ENCODE peak calls at places on chromosomes 4 and X, in eight cellular contexts. One of them, this sample, is unnamed.

GRCh38 chrX:48493890-48494364 is 14.9 kb upstream of the PORCN start:
- DNase-seq in brain microvascular endothelial cell: peak
- DNase-seq in activated B cell treated with CpG ODN at 0.5 μM for 24 hours: no peak
- DNase-seq in AG04449: no peak
- DNase-seq in LNCaP clone FGC: no peak
- DNase-seq in RWPE1: no peak
- DNase-seq in cardiac fibroblast: peak
- DNase-seq in BE2C: peak
- DNase-seq in this sample: peak

GRCh38 chrX:136214551-136214950 is 36.6 kb downstream of the MAP7D3 start:
- DNase-seq in LNCaP clone FGC: no peak
- DNase-seq in AG04449: no peak
- DNase-seq in cardiac fibroblast: peak
- DNase-seq in RWPE1: peak
- DNase-seq in BE2C: no peak
- DNase-seq in activated B cell treated with CpG ODN at 0.5 μM for 24 hours: no peak
- DNase-seq in brain microvascular endothelial cell: peak
- DNase-seq in this sample: no peak

GRCh38 chrX:8052909-8053308 is 118.2 kb downstream of the VCX2 start:
- DNase-seq in brain microvascular endothelial cell: no peak
- DNase-seq in BE2C: no peak
- DNase-seq in AG04449: no peak
- DNase-seq in RWPE1: no peak
- DNase-seq in activated B cell treated with CpG ODN at 0.5 μM for 24 hours: no peak
- DNase-seq in cardiac fibroblast: no peak
- DNase-seq in LNCaP clone FGC: no peak
- DNase-seq in this sample: no peak

GRCh38 chrX:35561985-35562384 is 236.2 kb upstream of the MAGEB16 start:
- DNase-seq in activated B cell treated with CpG ODN at 0.5 μM for 24 hours: no peak
- DNase-seq in RWPE1: no peak
- DNase-seq in cardiac fibroblast: no peak
- DNase-seq in LNCaP clone FGC: no peak
- DNase-seq in brain microvascular endothelial cell: no peak
- DNase-seq in AG04449: no peak
- DNase-seq in BE2C: no peak
- DNase-seq in this sample: no peak

GRCh38 chrX:155046129-155046810 is 19.6 kb downstream of the FUNDC2 start:
- DNase-seq in RWPE1: no peak
- DNase-seq in BE2C: no peak
- DNase-seq in cardiac fibroblast: no peak
- DNase-seq in activated B cell treated with CpG ODN at 0.5 μM for 24 hours: no peak
- DNase-seq in brain microvascular endothelial cell: no peak
- DNase-seq in AG04449: no peak
- DNase-seq in LNCaP clone FGC: no peak
- DNase-seq in this sample: no peak

GRCh38 chr4:127533028-127533700 is 99.6 kb upstream of the INTU start:
- DNase-seq in BE2C: peak
- DNase-seq in AG04449: no peak
- DNase-seq in brain microvascular endothelial cell: no peak
- DNase-seq in LNCaP clone FGC: peak
- DNase-seq in activated B cell treated with CpG ODN at 0.5 μM for 24 hours: no peak
- DNase-seq in cardiac fibroblast: no peak
- DNase-seq in RWPE1: no peak
- DNase-seq in this sample: no peak

GRCh38 chr4:124940387-124940786 is 227.9 kb upstream of the ANKRD50 start:
- DNase-seq in BE2C: no peak
- DNase-seq in cardiac fibroblast: peak
- DNase-seq in brain microvascular endothelial cell: peak
- DNase-seq in activated B cell treated with CpG ODN at 0.5 μM for 24 hours: no peak
- DNase-seq in AG04449: peak
- DNase-seq in RWPE1: peak
- DNase-seq in LNCaP clone FGC: no peak
- DNase-seq in this sample: no peak

GRCh38 chrX:77768787-77769186 is 17.2 kb downstream of the ATRX start:
- DNase-seq in brain microvascular endothelial cell: no peak
- DNase-seq in cardiac fibroblast: no peak
- DNase-seq in LNCaP clone FGC: no peak
- DNase-seq in RWPE1: no peak
- DNase-seq in AG04449: no peak
- DNase-seq in BE2C: no peak
- DNase-seq in activated B cell treated with CpG ODN at 0.5 μM for 24 hours: no peak
- DNase-seq in this sample: no peak

GRCh38 chr4:17781072-17781830 is at the start of gene FAM184B:
- DNase-seq in cardiac fibroblast: peak
- DNase-seq in activated B cell treated with CpG ODN at 0.5 μM for 24 hours: no peak
- DNase-seq in RWPE1: no peak
- DNase-seq in brain microvascular endothelial cell: no peak
- DNase-seq in LNCaP clone FGC: no peak
- DNase-seq in BE2C: peak
- DNase-seq in AG04449: no peak
- DNase-seq in this sample: peak

GRCh38 chr4:57109847-57110634 is at the start of gene IGFBP7:
- DNase-seq in activated B cell treated with CpG ODN at 0.5 μM for 24 hours: no peak
- DNase-seq in LNCaP clone FGC: no peak
- DNase-seq in AG04449: no peak
- DNase-seq in brain microvascular endothelial cell: no peak
- DNase-seq in RWPE1: peak
- DNase-seq in BE2C: peak
- DNase-seq in cardiac fibroblast: peak
- DNase-seq in this sample: peak

GRCh38 chr4:23717528-23718248 is 172.2 kb downstream of the PPARGC1A start:
- DNase-seq in RWPE1: peak
- DNase-seq in brain microvascular endothelial cell: peak
- DNase-seq in AG04449: no peak
- DNase-seq in LNCaP clone FGC: peak
- DNase-seq in BE2C: peak
- DNase-seq in cardiac fibroblast: peak
- DNase-seq in activated B cell treated with CpG ODN at 0.5 μM for 24 hours: no peak
- DNase-seq in this sample: no peak

GRCh38 chr4:74440356-74440755 is 4.6 kb upstream of the AREG start:
- DNase-seq in AG04449: no peak
- DNase-seq in RWPE1: peak
- DNase-seq in cardiac fibroblast: no peak
- DNase-seq in LNCaP clone FGC: no peak
- DNase-seq in activated B cell treated with CpG ODN at 0.5 μM for 24 hours: no peak
- DNase-seq in brain microvascular endothelial cell: no peak
- DNase-seq in BE2C: peak
- DNase-seq in this sample: no peak

GRCh38 chr4:74438661-74439060 is 6.3 kb upstream of the AREG start:
- DNase-seq in activated B cell treated with CpG ODN at 0.5 μM for 24 hours: no peak
- DNase-seq in RWPE1: no peak
- DNase-seq in brain microvascular endothelial cell: no peak
- DNase-seq in BE2C: no peak
- DNase-seq in AG04449: no peak
- DNase-seq in LNCaP clone FGC: no peak
- DNase-seq in cardiac fibroblast: no peak
- DNase-seq in this sample: no peak

GRCh38 chr4:74444891-74445642 is at the start of gene AREG:
- DNase-seq in activated B cell treated with CpG ODN at 0.5 μM for 24 hours: peak
- DNase-seq in AG04449: no peak
- DNase-seq in RWPE1: peak
- DNase-seq in cardiac fibroblast: peak
- DNase-seq in brain microvascular endothelial cell: peak
- DNase-seq in LNCaP clone FGC: peak
- DNase-seq in BE2C: peak
- DNase-seq in this sample: peak

GRCh38 chr4:74439952-74440351 is 5.0 kb upstream of the AREG start:
- DNase-seq in brain microvascular endothelial cell: no peak
- DNase-seq in BE2C: no peak
- DNase-seq in RWPE1: no peak
- DNase-seq in AG04449: no peak
- DNase-seq in LNCaP clone FGC: no peak
- DNase-seq in activated B cell treated with CpG ODN at 0.5 μM for 24 hours: no peak
- DNase-seq in cardiac fibroblast: no peak
- DNase-seq in this sample: no peak

DNA sequence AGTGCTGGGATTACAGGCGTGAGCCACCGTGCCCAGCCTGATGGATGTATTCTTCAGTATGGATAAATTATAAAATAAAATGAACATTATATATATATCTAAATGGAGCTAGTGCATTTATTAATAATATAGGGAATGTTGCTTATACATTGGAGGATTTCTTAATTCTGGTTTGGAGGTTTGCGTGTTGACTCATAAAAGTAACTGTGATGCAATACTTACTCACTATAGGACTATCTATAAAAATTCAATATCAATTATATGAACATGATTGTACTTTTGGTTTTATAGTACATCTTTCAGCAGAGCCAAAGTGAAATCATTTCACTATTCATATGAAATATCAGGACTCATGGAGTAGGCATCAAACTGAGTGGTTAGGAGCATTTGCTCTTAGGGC is 3.2 kb upstream of the AREG start:
- DNase-seq in LNCaP clone FGC: no peak
- DNase-seq in RWPE1: peak
- DNase-seq in BE2C: no peak
- DNase-seq in AG04449: no peak
- DNase-seq in activated B cell treated with CpG ODN at 0.5 μM for 24 hours: no peak
- DNase-seq in cardiac fibroblast: peak
- DNase-seq in brain microvascular endothelial cell: no peak
- DNase-seq in this sample: no peak
- TF ChIP-seq CTCF in LNCaP clone FGC: no peak
- TF ChIP-seq CTCF in RWPE1: no peak
- TF ChIP-seq CTCF in BE2C: no peak
- TF ChIP-seq CTCF in AG04449: no peak
- TF ChIP-seq CTCF in activated B cell treated with CpG ODN at 0.5 μM for 24 hours: no peak
- TF ChIP-seq CTCF in cardiac fibroblast: no peak
- TF ChIP-seq CTCF in brain microvascular endothelial cell: no peak
- TF ChIP-seq CTCF in this sample: no peak

DNA sequence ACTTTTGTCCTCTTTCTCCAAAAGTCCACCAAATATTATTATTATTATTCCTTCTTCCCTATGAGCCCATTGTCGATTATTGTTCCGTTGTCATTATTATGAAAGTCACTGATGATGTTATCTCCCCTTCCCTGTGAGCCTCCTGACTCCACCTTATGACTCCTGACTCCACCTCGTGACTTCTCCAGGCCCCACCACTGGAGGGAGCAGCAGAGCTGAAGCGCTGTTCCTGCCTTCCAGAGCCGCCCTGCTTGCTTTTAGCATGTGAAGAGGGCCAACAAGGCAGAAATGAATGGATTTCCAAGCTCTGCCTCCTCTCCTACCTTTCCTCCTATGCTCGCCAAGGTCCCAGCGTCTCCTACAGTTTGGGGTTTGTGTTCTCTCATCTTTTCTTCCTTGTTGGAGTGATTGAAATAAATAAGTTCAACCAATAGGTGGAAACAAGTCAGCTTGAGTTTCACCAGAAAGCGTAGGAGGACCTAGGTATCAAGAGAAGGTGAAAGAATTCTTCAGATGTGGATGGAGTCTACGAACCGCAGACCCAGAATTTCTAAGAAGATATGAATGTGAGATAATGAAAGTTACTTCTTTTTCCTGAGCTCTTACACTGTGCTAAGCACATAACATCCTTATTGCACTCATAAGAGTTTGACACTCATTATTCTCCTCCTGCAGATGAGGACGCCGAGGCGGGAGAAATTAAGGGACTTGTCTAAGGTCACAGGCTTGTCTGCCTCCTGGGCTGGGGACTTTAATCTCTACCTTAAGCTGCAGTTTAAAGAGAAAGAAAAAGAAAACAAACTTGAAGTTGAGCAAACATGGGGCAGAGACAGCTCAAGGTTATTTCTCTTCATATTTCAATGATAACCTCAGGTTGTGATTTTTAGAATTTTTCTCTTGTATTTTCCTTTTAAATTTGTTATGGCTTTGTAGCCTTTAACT is 26.1 kb downstream of the IGSF1 start:
- DNase-seq in LNCaP clone FGC: peak
- DNase-seq in BE2C: peak
- DNase-seq in AG04449: no peak
- DNase-seq in activated B cell treated with CpG ODN at 0.5 μM for 24 hours: no peak
- DNase-seq in brain microvascular endothelial cell: no peak
- DNase-seq in cardiac fibroblast: no peak
- DNase-seq in RWPE1: no peak
- DNase-seq in this sample: no peak
- TF ChIP-seq CTCF in LNCaP clone FGC: peak
- TF ChIP-seq CTCF in BE2C: peak
- TF ChIP-seq CTCF in AG04449: no peak
- TF ChIP-seq CTCF in activated B cell treated with CpG ODN at 0.5 μM for 24 hours: no peak
- TF ChIP-seq CTCF in brain microvascular endothelial cell: no peak
- TF ChIP-seq CTCF in cardiac fibroblast: no peak
- TF ChIP-seq CTCF in RWPE1: no peak
- TF ChIP-seq CTCF in this sample: peak

DNA sequence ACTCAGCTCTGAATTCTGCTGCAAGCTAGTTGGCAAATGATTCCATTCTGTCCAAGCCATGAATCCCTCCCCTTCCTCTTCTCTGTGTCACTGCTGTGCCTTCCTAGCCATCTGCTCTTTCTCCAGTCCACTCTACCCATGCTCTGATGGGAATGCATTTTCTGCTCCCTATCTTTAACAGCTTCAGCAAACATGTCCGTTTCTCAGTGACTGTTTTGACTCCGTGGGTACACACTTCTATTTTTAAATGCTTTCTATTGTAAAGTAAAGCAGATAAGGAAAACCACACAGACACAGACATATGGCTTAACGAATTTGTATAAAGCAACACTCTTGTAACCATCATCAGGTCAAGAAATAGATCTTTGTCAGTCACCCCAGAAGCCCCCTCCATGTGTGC is 72.4 kb upstream of the KLHL13 start:
- DNase-seq in activated B cell treated with CpG ODN at 0.5 μM for 24 hours: no peak
- DNase-seq in AG04449: no peak
- DNase-seq in brain microvascular endothelial cell: no peak
- DNase-seq in cardiac fibroblast: no peak
- DNase-seq in LNCaP clone FGC: no peak
- DNase-seq in RWPE1: no peak
- DNase-seq in BE2C: peak
- DNase-seq in this sample: no peak
- TF ChIP-seq CTCF in activated B cell treated with CpG ODN at 0.5 μM for 24 hours: no peak
- TF ChIP-seq CTCF in AG04449: no peak
- TF ChIP-seq CTCF in brain microvascular endothelial cell: no peak
- TF ChIP-seq CTCF in cardiac fibroblast: no peak
- TF ChIP-seq CTCF in LNCaP clone FGC: no peak
- TF ChIP-seq CTCF in RWPE1: no peak
- TF ChIP-seq CTCF in BE2C: no peak
- TF ChIP-seq CTCF in this sample: no peak

GRCh38 chr4:148055844-148056243 is 324.0 kb downstream of the ARHGAP10 start:
- DNase-seq in RWPE1: no peak
- DNase-seq in AG04449: no peak
- DNase-seq in brain microvascular endothelial cell: no peak
- DNase-seq in cardiac fibroblast: no peak
- DNase-seq in BE2C: no peak
- DNase-seq in LNCaP clone FGC: peak
- DNase-seq in activated B cell treated with CpG ODN at 0.5 μM for 24 hours: no peak
- DNase-seq in this sample: no peak

GRCh38 chr4:148058160-148058859 is 326.4 kb downstream of the ARHGAP10 start:
- DNase-seq in activated B cell treated with CpG ODN at 0.5 μM for 24 hours: no peak
- DNase-seq in brain microvascular endothelial cell: no peak
- DNase-seq in BE2C: no peak
- DNase-seq in cardiac fibroblast: no peak
- DNase-seq in AG04449: no peak
- DNase-seq in LNCaP clone FGC: no peak
- DNase-seq in RWPE1: no peak
- DNase-seq in this sample: no peak

GRCh38 chr4:148057425-148058020 is 325.6 kb downstream of the ARHGAP10 start:
- DNase-seq in RWPE1: no peak
- DNase-seq in cardiac fibroblast: no peak
- DNase-seq in AG04449: no peak
- DNase-seq in LNCaP clone FGC: no peak
- DNase-seq in activated B cell treated with CpG ODN at 0.5 μM for 24 hours: no peak
- DNase-seq in BE2C: no peak
- DNase-seq in brain microvascular endothelial cell: no peak
- DNase-seq in this sample: no peak

GRCh38 chr4:148054275-148054674 is 322.4 kb downstream of the ARHGAP10 start:
- DNase-seq in cardiac fibroblast: no peak
- DNase-seq in LNCaP clone FGC: no peak
- DNase-seq in brain microvascular endothelial cell: peak
- DNase-seq in activated B cell treated with CpG ODN at 0.5 μM for 24 hours: no peak
- DNase-seq in BE2C: peak
- DNase-seq in AG04449: no peak
- DNase-seq in RWPE1: no peak
- DNase-seq in this sample: no peak

GRCh38 chr4:148056879-148057278 is 325.0 kb downstream of the ARHGAP10 start:
- DNase-seq in BE2C: no peak
- DNase-seq in RWPE1: peak
- DNase-seq in LNCaP clone FGC: peak
- DNase-seq in brain microvascular endothelial cell: peak
- DNase-seq in AG04449: no peak
- DNase-seq in activated B cell treated with CpG ODN at 0.5 μM for 24 hours: peak
- DNase-seq in cardiac fibroblast: peak
- DNase-seq in this sample: no peak
- TF ChIP-seq CTCF in BE2C: peak
- TF ChIP-seq CTCF in RWPE1: no peak
- TF ChIP-seq CTCF in LNCaP clone FGC: peak
- TF ChIP-seq CTCF in brain microvascular endothelial cell: no peak
- TF ChIP-seq CTCF in AG04449: no peak
- TF ChIP-seq CTCF in activated B cell treated with CpG ODN at 0.5 μM for 24 hours: no peak
- TF ChIP-seq CTCF in cardiac fibroblast: no peak
- TF ChIP-seq CTCF in this sample: no peak

This sample was measured in neural crest cell.